ENCODE peak calls at places on chromosomes 11 and 22, in four cellular contexts. B is trophoblast cell, R is neuronal stem cell, V is mesenchymal stem cell. P is an unnamed sample.

GRCh38 chr11:124611016-124611571 is at the start of gene PANX3:
- DNase-seq in B (no peak), R (no peak), V (no peak), P (no peak)

GRCh38 chr11:75654314-75654713 is 14.5 kb downstream of the MAP6 start:
- DNase-seq in B (peak; percentile 65), R (no peak), V (no peak), P (no peak)

GRCh38 chr11:2994336-2994730 is 2.2 kb upstream of the NAP1L4 start:
- DNase-seq in B (no peak), R (no peak), V (no peak), P (no peak)

GRCh38 chr11:45053736-45054446 is 92.5 kb upstream of the PRDM11 start:
- DNase-seq in B (no peak), R (no peak), V (no peak), P (no peak)

GRCh38 chr11:36306888-36307287 is 10.8 kb downstream of the PRR5L start:
- DNase-seq in B (peak; percentile 70), R (no peak), V (peak; percentile 69), P (peak; percentile 61)

GRCh38 chr11:31641477-31642062 is 132.0 kb downstream of the ELP4 start:
- DNase-seq in B (peak; percentile 65), R (peak; percentile 38), V (peak; percentile 35), P (peak; percentile 64)

GRCh38 chr11:57885298-57886035 is 123.9 kb downstream of the CTNND1 start:
- DNase-seq in B (peak; percentile 46), R (peak; percentile 30), V (no peak), P (peak; percentile 59)

GRCh38 chr11:78310500-78310909 is 107.1 kb downstream of the GAB2 start:
- DNase-seq in B (no peak), R (no peak), V (no peak), P (no peak)

GRCh38 chr11:20310137-20310536 is 53.4 kb upstream of the HTATIP2 start:
- DNase-seq in B (no peak), R (no peak), V (no peak), P (no peak)

GRCh38 chr11:70574725-70575347 is 176.5 kb downstream of the CTTN start:
- DNase-seq in B (no peak), R (no peak), V (no peak), P (no peak)

GRCh38 chr11:34788642-34789041 is 127.5 kb downstream of the APIP start:
- DNase-seq in B (no peak), R (no peak), V (no peak), P (no peak)

GRCh38 chr11:72333657-72334056 is 89.7 kb upstream of the PHOX2A start:
- DNase-seq in B (no peak), R (peak; percentile 48), V (peak; percentile 66), P (peak; percentile 95)

GRCh38 chr11:68312780-68313573 is 586 bp downstream of the LRP5 start:
- DNase-seq in B (no peak), R (no peak), V (peak; percentile 28), P (no peak)

GRCh38 chr11:45470151-45471001 is 184.2 kb upstream of the SYT13 start:
- DNase-seq in B (no peak), R (no peak), V (peak; percentile 16), P (no peak)

GRCh38 chr11:60064115-60064514 is 7.7 kb downstream of the MS4A3 start:
- DNase-seq in B (no peak), R (no peak), V (no peak), P (no peak)

GRCh38 chr11:13357232-13357631 is 79.6 kb downstream of the BMAL1 start:
- DNase-seq in B (no peak), R (no peak), V (no peak), P (no peak)
- H2BK5ac ChIP-seq in B (no peak overlapping the region), R (no peak overlapping the region), V (no peak overlapping the region), P (no peak overlapping the region)

DNA sequence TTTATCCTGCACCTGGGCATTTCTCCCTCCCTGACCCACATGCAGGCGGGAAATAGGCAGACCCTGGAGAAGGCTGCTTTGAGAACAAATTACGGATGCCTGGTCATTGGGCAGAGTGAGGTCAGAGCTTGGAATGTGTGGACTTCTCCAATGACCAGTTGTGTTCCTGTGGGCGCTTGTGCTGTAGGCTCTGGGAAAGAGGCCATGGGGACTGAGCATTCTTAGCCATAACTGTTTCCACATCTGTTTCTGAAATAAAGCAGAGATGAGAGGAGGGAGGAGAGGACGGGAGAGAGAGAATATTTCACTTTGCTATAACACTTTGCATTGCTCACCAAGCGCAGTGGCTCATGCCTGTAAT is 11.2 kb upstream of the TMEM184B start:
- DNase-seq in B (peak; percentile 95), R (no peak), V (peak; percentile 97), P (peak; percentile 38)
- H2BK5ac ChIP-seq in B (peak overlapping the region; percentile 44), R (no peak overlapping the region), V (no peak overlapping the region), P (no peak overlapping the region)

DNA sequence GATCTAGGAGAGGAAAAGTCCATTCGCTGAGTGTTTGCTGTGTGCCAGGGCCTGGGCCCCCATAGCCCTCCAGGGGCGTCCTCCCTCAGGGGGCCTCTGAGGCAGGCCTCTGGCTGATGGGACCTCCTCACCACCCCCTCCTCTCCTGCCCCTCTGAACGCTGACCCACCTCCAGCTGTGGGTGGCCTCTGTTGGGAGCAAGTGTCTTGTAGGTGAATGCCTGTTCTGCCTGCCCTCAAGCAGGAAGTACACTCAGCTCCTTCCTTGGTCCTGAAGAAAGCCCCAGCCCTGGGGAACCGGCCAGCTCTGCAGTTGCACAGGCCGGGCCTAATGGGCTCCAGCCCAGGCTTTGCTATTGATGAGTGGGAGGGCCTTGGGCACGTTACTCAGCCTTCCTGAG is 3.5 kb downstream of the MYO7A start:
- DNase-seq in B (no peak), R (no peak), V (no peak), P (no peak)
- H2BK5ac ChIP-seq in B (no peak overlapping the region), R (no peak overlapping the region), V (no peak overlapping the region), P (no peak overlapping the region)

GRCh38 chr11:111878766-111879636 is at the start of the genes CFAP68 and FDXACB1:
- DNase-seq in B (peak; percentile 99), R (peak; percentile 98), V (peak; percentile 98), P (peak; percentile 99)

GRCh38 chr11:111879637-111879960 is 258 bp downstream of the CFAP68 start:
- DNase-seq in B (no peak), R (no peak), V (no peak), P (no peak)

GRCh38 chr11:111882202-111882601 is 2.9 kb downstream of the CFAP68 start:
- DNase-seq in B (no peak), R (no peak), V (no peak), P (no peak)

DNA sequence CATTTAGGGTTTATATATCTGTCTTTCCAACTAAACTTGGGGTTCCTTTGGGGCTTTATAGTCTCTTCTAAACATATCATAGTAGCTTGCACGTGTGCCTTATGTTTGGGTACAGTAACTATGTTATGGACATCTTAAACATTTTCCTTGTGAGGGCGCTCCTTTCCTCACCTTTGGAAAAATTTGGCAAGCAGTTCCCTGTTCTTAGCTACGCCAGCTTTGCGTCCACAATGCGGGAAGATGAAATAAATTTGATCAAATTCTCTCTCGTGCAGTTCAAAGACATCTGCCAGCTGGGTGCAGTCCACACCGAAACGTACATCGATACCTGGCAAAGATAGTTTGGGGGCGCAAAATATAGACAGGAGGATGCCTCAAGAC is 590 bp downstream of the FDXACB1 start:
- DNase-seq in B (peak; percentile 57), R (no peak), V (no peak), P (no peak)
- H2BK5ac ChIP-seq in B (no peak overlapping the region), R (peak overlapping the region; percentile 79), V (no peak overlapping the region), P (peak overlapping the region; percentile 30)

DNA sequence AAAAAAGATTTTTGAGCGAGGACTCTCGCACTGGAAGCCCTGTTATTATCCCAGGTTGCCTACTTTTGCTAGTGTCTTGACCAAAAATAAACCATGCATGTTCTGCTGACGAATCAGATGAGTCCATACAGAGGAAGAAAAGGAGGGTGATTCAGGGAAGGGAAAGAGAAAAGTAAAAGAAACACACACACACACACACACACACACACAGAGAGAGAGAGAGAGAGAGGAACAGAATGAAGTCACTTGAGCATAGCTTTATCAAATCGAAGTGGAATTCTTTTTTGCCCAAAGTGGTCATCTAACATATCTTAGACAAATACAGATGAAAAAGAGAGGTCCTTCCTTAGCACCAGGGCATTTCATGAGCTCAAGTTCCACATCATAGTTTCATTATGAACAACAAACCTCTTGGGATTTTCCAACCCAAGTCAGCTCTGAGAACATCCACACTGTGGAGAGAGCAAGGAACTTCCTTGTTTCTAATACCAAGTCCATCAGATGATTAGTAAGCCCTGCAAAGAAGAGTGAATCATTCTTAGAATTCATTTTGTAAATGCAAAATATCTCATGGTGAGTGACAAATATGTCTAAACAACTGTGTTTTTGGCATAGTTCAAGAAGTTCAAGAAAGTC is 7.7 kb upstream of the MMP12 start:
- DNase-seq in B (peak; percentile 43), R (no peak), V (peak; percentile 34), P (no peak)
- H2BK5ac ChIP-seq in B (no peak overlapping the region), R (no peak overlapping the region), V (no peak overlapping the region), P (no peak overlapping the region)

DNA sequence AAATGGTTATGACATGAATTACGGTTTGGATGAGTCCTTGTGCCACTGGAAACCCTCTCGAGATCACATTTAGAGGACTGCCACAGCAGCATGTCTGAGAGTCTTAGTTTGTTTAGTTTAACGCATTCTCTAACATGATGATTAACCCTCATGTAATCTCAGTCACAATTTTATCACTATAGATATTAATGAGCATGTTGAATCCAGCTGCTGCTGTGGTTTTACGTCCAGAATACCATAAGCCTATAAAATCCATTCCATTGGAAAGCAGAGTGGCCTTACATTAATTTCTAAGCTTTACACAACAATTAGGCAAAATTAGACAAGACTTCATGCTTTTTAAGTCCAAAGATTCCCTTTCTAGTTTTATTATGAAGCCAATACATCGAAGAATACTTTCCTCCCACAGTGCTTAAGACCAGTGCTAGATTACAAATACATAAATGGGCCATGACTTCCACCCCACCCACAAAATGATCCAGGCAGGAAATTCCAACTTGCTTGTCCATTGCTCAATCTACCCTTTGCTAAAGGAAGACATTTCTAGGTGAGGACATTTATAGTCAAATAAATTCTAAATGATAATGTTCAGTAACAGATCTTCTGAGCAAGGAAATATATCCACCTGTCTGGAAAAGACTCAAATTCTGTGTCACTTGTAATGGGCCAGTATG is 3.5 kb upstream of the ELMOD1 start:
- DNase-seq in B (no peak), R (no peak), V (peak; percentile 69), P (no peak)
- H2BK5ac ChIP-seq in B (no peak overlapping the region), R (no peak overlapping the region), V (no peak overlapping the region), P (no peak overlapping the region)

GRCh38 chr22:31346255-31346732 is at the start of gene PATZ1:
- DNase-seq in B (peak; percentile 49), R (peak; percentile 69), V (peak; percentile 86), P (peak; percentile 92)

GRCh38 chr22:31346733-31347250 is 646 bp upstream of the PATZ1 start:
- DNase-seq in B (peak; percentile 31), R (peak; percentile 65), V (peak; percentile 75), P (peak; percentile 84)

GRCh38 chr22:31345331-31346254 is 553 bp downstream of the PATZ1 start:
- DNase-seq in B (peak; percentile 91), R (peak; percentile 96), V (peak; percentile 86), P (peak; percentile 94)

GRCh38 chr22:31348766-31349165 is 2.6 kb upstream of the PATZ1 start:
- DNase-seq in B (no peak), R (no peak), V (no peak), P (no peak)

GRCh38 chr22:31347251-31348008 is 1.3 kb upstream of the PATZ1 start:
- DNase-seq in B (peak; percentile 97), R (peak; percentile 58), V (peak; percentile 89), P (peak; percentile 85)
- H2BK5ac ChIP-seq in B (peak overlapping the region; percentile 96), R (peak overlapping the region; percentile 96), V (peak overlapping the region; percentile 71), P (peak overlapping the region; percentile 63)